ENCODE peak calls at places on chromosomes 5 and 9, in eight cellular contexts. One of them, this sample, is unnamed.

GRCh38 chr5:152689275-152689711 is 284.2 kb upstream of the NMUR2 start:
- DNase-seq in cardiac muscle cell: peak; percentile 25
- DNase-seq in suprapubic skin: no peak
- DNase-seq in BJ: no peak
- DNase-seq in left ventricle myocardium inferior: no peak
- DNase-seq in cardiac fibroblast: peak; percentile 3
- DNase-seq in epithelial cell of esophagus: peak; percentile 60
- DNase-seq in ovary: no peak
- DNase-seq in this sample: no peak

GRCh38 chr9:15967068-15967467 is 414.2 kb downstream of the CCDC171 start:
- DNase-seq in cardiac muscle cell: no peak
- DNase-seq in suprapubic skin: no peak
- DNase-seq in BJ: no peak
- DNase-seq in left ventricle myocardium inferior: no peak
- DNase-seq in cardiac fibroblast: no peak
- DNase-seq in epithelial cell of esophagus: no peak
- DNase-seq in ovary: no peak
- DNase-seq in this sample: no peak

GRCh38 chr9:134056483-134057310 is 11.1 kb downstream of the BRD3 start:
- DNase-seq in cardiac muscle cell: no peak
- DNase-seq in suprapubic skin: no peak
- DNase-seq in BJ: no peak
- DNase-seq in left ventricle myocardium inferior: peak; percentile 14
- DNase-seq in cardiac fibroblast: no peak
- DNase-seq in epithelial cell of esophagus: no peak
- DNase-seq in ovary: peak; percentile 18
- DNase-seq in this sample: no peak

GRCh38 chr5:39433123-39433522 is 8.3 kb upstream of the DAB2 start:
- DNase-seq in cardiac muscle cell: no peak
- DNase-seq in suprapubic skin: no peak
- DNase-seq in BJ: no peak
- DNase-seq in left ventricle myocardium inferior: no peak
- DNase-seq in cardiac fibroblast: no peak
- DNase-seq in epithelial cell of esophagus: no peak
- DNase-seq in ovary: no peak
- DNase-seq in this sample: no peak

GRCh38 chr9:135190789-135191577 is 103.5 kb downstream of the OLFM1 start:
- DNase-seq in cardiac muscle cell: no peak
- DNase-seq in suprapubic skin: no peak
- DNase-seq in BJ: no peak
- DNase-seq in left ventricle myocardium inferior: no peak
- DNase-seq in cardiac fibroblast: no peak
- DNase-seq in epithelial cell of esophagus: no peak
- DNase-seq in ovary: no peak
- DNase-seq in this sample: no peak

GRCh38 chr5:68424799-68425537 is 209.4 kb downstream of the PIK3R1 start:
- DNase-seq in cardiac muscle cell: peak; percentile 48
- DNase-seq in suprapubic skin: no peak
- DNase-seq in BJ: no peak
- DNase-seq in left ventricle myocardium inferior: no peak
- DNase-seq in cardiac fibroblast: peak; percentile 42
- DNase-seq in epithelial cell of esophagus: peak; percentile 62
- DNase-seq in ovary: no peak
- DNase-seq in this sample: no peak

GRCh38 chr9:132161743-132162187 is at the start of gene NTNG2:
- DNase-seq in cardiac muscle cell: no peak
- DNase-seq in suprapubic skin: no peak
- DNase-seq in BJ: no peak
- DNase-seq in left ventricle myocardium inferior: no peak
- DNase-seq in cardiac fibroblast: no peak
- DNase-seq in epithelial cell of esophagus: no peak
- DNase-seq in ovary: no peak
- DNase-seq in this sample: no peak

GRCh38 chr5:38830521-38831051 is 15.2 kb upstream of the OSMR start:
- DNase-seq in cardiac muscle cell: no peak
- DNase-seq in suprapubic skin: no peak
- DNase-seq in BJ: no peak
- DNase-seq in left ventricle myocardium inferior: no peak
- DNase-seq in cardiac fibroblast: peak; percentile 43
- DNase-seq in epithelial cell of esophagus: peak; percentile 95
- DNase-seq in ovary: no peak
- DNase-seq in this sample: no peak

GRCh38 chr5:179313849-179314521 is 31.3 kb downstream of the ADAMTS2 start:
- DNase-seq in cardiac muscle cell: peak; percentile 97
- DNase-seq in suprapubic skin: peak; percentile 91
- DNase-seq in BJ: peak; percentile 90
- DNase-seq in left ventricle myocardium inferior: peak; percentile 85
- DNase-seq in cardiac fibroblast: peak; percentile 96
- DNase-seq in epithelial cell of esophagus: no peak
- DNase-seq in ovary: peak; percentile 92
- DNase-seq in this sample: no peak

GRCh38 chr5:181138258-181138657 is 7.3 kb upstream of the OR2V1 start:
- DNase-seq in cardiac muscle cell: no peak
- DNase-seq in suprapubic skin: peak; percentile 45
- DNase-seq in BJ: no peak
- DNase-seq in left ventricle myocardium inferior: no peak
- DNase-seq in cardiac fibroblast: no peak
- DNase-seq in epithelial cell of esophagus: no peak
- DNase-seq in ovary: no peak
- DNase-seq in this sample: no peak
- H3K4me3 ChIP-seq in cardiac muscle cell: no peak overlapping the region
- H3K4me3 ChIP-seq in suprapubic skin: no peak overlapping the region
- H3K4me3 ChIP-seq in BJ: no peak overlapping the region
- H3K4me3 ChIP-seq in left ventricle myocardium inferior: no peak overlapping the region
- H3K4me3 ChIP-seq in cardiac fibroblast: no peak overlapping the region
- H3K4me3 ChIP-seq in epithelial cell of esophagus: no peak overlapping the region
- H3K4me3 ChIP-seq in ovary: no peak overlapping the region
- H3K4me3 ChIP-seq in this sample: no peak overlapping the region

GRCh38 chr5:53871050-53871449 is 310.6 kb downstream of the NDUFS4 start:
- DNase-seq in cardiac muscle cell: no peak
- DNase-seq in suprapubic skin: no peak
- DNase-seq in BJ: no peak
- DNase-seq in left ventricle myocardium inferior: no peak
- DNase-seq in cardiac fibroblast: peak; percentile 26
- DNase-seq in epithelial cell of esophagus: no peak
- DNase-seq in ovary: no peak
- DNase-seq in this sample: peak; percentile 0
- TF ChIP-seq CTCF in cardiac muscle cell: peak; percentile 16
- TF ChIP-seq CTCF in suprapubic skin: no peak
- TF ChIP-seq CTCF in BJ: no peak
- TF ChIP-seq CTCF in left ventricle myocardium inferior: peak; percentile 36
- TF ChIP-seq CTCF in cardiac fibroblast: no peak
- TF ChIP-seq CTCF in epithelial cell of esophagus: no peak
- TF ChIP-seq CTCF in ovary: no peak
- TF ChIP-seq CTCF in this sample: peak; percentile 54

GRCh38 chr9:137814436-137814835 is 63.1 kb upstream of the CACNA1B start:
- DNase-seq in cardiac muscle cell: no peak
- DNase-seq in suprapubic skin: no peak
- DNase-seq in BJ: no peak
- DNase-seq in left ventricle myocardium inferior: no peak
- DNase-seq in cardiac fibroblast: no peak
- DNase-seq in epithelial cell of esophagus: no peak
- DNase-seq in ovary: no peak
- DNase-seq in this sample: no peak
- H3K4me3 ChIP-seq in cardiac muscle cell: no peak overlapping the region
- H3K4me3 ChIP-seq in suprapubic skin: no peak overlapping the region
- H3K4me3 ChIP-seq in BJ: no peak overlapping the region
- H3K4me3 ChIP-seq in left ventricle myocardium inferior: no peak overlapping the region
- H3K4me3 ChIP-seq in cardiac fibroblast: no peak overlapping the region
- H3K4me3 ChIP-seq in epithelial cell of esophagus: no peak overlapping the region
- H3K4me3 ChIP-seq in ovary: no peak overlapping the region
- H3K4me3 ChIP-seq in this sample: no peak overlapping the region

GRCh38 chr5:44862808-44863207 is 54.1 kb downstream of the MRPS30 start:
- DNase-seq in cardiac muscle cell: no peak
- DNase-seq in suprapubic skin: no peak
- DNase-seq in BJ: no peak
- DNase-seq in left ventricle myocardium inferior: no peak
- DNase-seq in cardiac fibroblast: peak; percentile 5
- DNase-seq in epithelial cell of esophagus: peak; percentile 27
- DNase-seq in ovary: no peak
- DNase-seq in this sample: no peak
- TF ChIP-seq CTCF in cardiac muscle cell: no peak
- TF ChIP-seq CTCF in suprapubic skin: no peak
- TF ChIP-seq CTCF in BJ: peak; percentile 8
- TF ChIP-seq CTCF in left ventricle myocardium inferior: peak; percentile 46
- TF ChIP-seq CTCF in cardiac fibroblast: peak; percentile 16
- TF ChIP-seq CTCF in epithelial cell of esophagus: peak; percentile 38
- TF ChIP-seq CTCF in ovary: no peak
- TF ChIP-seq CTCF in this sample: peak; percentile 30

DNA sequence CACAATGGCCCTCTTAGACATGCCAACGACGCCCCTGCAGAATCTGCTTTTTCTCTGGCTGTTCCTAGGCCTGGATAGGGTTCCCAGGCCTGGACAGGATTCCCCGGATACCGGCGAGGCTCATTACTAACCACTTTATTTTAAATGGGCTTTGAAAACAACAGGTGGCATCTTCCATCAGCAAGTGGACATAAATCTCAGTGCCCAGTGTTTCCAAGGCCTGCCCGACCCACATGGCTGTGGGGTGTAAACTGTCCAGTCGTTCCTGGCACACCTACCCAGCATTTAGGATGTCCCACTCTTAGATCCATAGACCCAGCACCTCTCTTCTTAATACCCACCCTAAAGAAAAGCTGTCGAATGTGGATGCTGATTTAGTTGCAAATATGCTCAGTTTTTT is 896 bp downstream of the CMBL start:
- DNase-seq in cardiac muscle cell: no peak
- DNase-seq in suprapubic skin: no peak
- DNase-seq in BJ: no peak
- DNase-seq in left ventricle myocardium inferior: no peak
- DNase-seq in cardiac fibroblast: no peak
- DNase-seq in epithelial cell of esophagus: no peak
- DNase-seq in ovary: no peak
- DNase-seq in this sample: no peak
- H3K4me3 ChIP-seq in cardiac muscle cell: no peak overlapping the region
- H3K4me3 ChIP-seq in suprapubic skin: peak overlapping the region; percentile 58
- H3K4me3 ChIP-seq in BJ: peak overlapping the region; percentile 71
- H3K4me3 ChIP-seq in left ventricle myocardium inferior: peak overlapping the region; percentile 78
- H3K4me3 ChIP-seq in cardiac fibroblast: peak overlapping the region; percentile 74
- H3K4me3 ChIP-seq in epithelial cell of esophagus: peak overlapping the region; percentile 46
- H3K4me3 ChIP-seq in ovary: peak overlapping the region; percentile 61
- H3K4me3 ChIP-seq in this sample: peak overlapping the region; percentile 57

GRCh38 chr5:76482961-76483360 is 79.9 kb downstream of the IQGAP2 start:
- DNase-seq in cardiac muscle cell: no peak
- DNase-seq in suprapubic skin: no peak
- DNase-seq in BJ: no peak
- DNase-seq in left ventricle myocardium inferior: no peak
- DNase-seq in cardiac fibroblast: no peak
- DNase-seq in epithelial cell of esophagus: no peak
- DNase-seq in ovary: no peak
- DNase-seq in this sample: no peak

GRCh38 chr5:76487784-76488183 is 84.7 kb downstream of the IQGAP2 start:
- DNase-seq in cardiac muscle cell: no peak
- DNase-seq in suprapubic skin: no peak
- DNase-seq in BJ: no peak
- DNase-seq in left ventricle myocardium inferior: no peak
- DNase-seq in cardiac fibroblast: no peak
- DNase-seq in epithelial cell of esophagus: no peak
- DNase-seq in ovary: no peak
- DNase-seq in this sample: no peak

GRCh38 chr5:76479973-76480667 is 77.0 kb downstream of the IQGAP2 start:
- DNase-seq in cardiac muscle cell: no peak
- DNase-seq in suprapubic skin: no peak
- DNase-seq in BJ: no peak
- DNase-seq in left ventricle myocardium inferior: no peak
- DNase-seq in cardiac fibroblast: no peak
- DNase-seq in epithelial cell of esophagus: no peak
- DNase-seq in ovary: no peak
- DNase-seq in this sample: no peak

GRCh38 chr5:76485511-76485910 is 82.4 kb downstream of the IQGAP2 start:
- DNase-seq in cardiac muscle cell: no peak
- DNase-seq in suprapubic skin: no peak
- DNase-seq in BJ: no peak
- DNase-seq in left ventricle myocardium inferior: no peak
- DNase-seq in cardiac fibroblast: no peak
- DNase-seq in epithelial cell of esophagus: no peak
- DNase-seq in ovary: no peak
- DNase-seq in this sample: no peak

GRCh38 chr5:76483433-76483832 is 80.3 kb downstream of the IQGAP2 start:
- DNase-seq in cardiac muscle cell: no peak
- DNase-seq in suprapubic skin: no peak
- DNase-seq in BJ: no peak
- DNase-seq in left ventricle myocardium inferior: no peak
- DNase-seq in cardiac fibroblast: no peak
- DNase-seq in epithelial cell of esophagus: no peak
- DNase-seq in ovary: no peak
- DNase-seq in this sample: no peak
- TF ChIP-seq CTCF in cardiac muscle cell: no peak
- TF ChIP-seq CTCF in suprapubic skin: no peak
- TF ChIP-seq CTCF in BJ: no peak
- TF ChIP-seq CTCF in left ventricle myocardium inferior: no peak
- TF ChIP-seq CTCF in cardiac fibroblast: no peak
- TF ChIP-seq CTCF in epithelial cell of esophagus: no peak
- TF ChIP-seq CTCF in ovary: no peak
- TF ChIP-seq CTCF in this sample: no peak

GRCh38 chr5:29378104-29378503 is 1815.4 kb upstream of the CDH6 start:
- DNase-seq in cardiac muscle cell: no peak
- DNase-seq in suprapubic skin: no peak
- DNase-seq in BJ: no peak
- DNase-seq in left ventricle myocardium inferior: no peak
- DNase-seq in cardiac fibroblast: no peak
- DNase-seq in epithelial cell of esophagus: no peak
- DNase-seq in ovary: no peak
- DNase-seq in this sample: no peak

GRCh38 chr5:29379619-29380018 is 1813.9 kb upstream of the CDH6 start:
- DNase-seq in cardiac muscle cell: no peak
- DNase-seq in suprapubic skin: no peak
- DNase-seq in BJ: no peak
- DNase-seq in left ventricle myocardium inferior: no peak
- DNase-seq in cardiac fibroblast: no peak
- DNase-seq in epithelial cell of esophagus: no peak
- DNase-seq in ovary: no peak
- DNase-seq in this sample: no peak

GRCh38 chr5:29387384-29387783 is 1806.1 kb upstream of the CDH6 start:
- DNase-seq in cardiac muscle cell: no peak
- DNase-seq in suprapubic skin: no peak
- DNase-seq in BJ: no peak
- DNase-seq in left ventricle myocardium inferior: no peak
- DNase-seq in cardiac fibroblast: no peak
- DNase-seq in epithelial cell of esophagus: no peak
- DNase-seq in ovary: no peak
- DNase-seq in this sample: no peak

GRCh38 chr5:29380029-29380428 is 1813.5 kb upstream of the CDH6 start:
- DNase-seq in cardiac muscle cell: no peak
- DNase-seq in suprapubic skin: no peak
- DNase-seq in BJ: no peak
- DNase-seq in left ventricle myocardium inferior: no peak
- DNase-seq in cardiac fibroblast: no peak
- DNase-seq in epithelial cell of esophagus: no peak
- DNase-seq in ovary: no peak
- DNase-seq in this sample: no peak

DNA sequence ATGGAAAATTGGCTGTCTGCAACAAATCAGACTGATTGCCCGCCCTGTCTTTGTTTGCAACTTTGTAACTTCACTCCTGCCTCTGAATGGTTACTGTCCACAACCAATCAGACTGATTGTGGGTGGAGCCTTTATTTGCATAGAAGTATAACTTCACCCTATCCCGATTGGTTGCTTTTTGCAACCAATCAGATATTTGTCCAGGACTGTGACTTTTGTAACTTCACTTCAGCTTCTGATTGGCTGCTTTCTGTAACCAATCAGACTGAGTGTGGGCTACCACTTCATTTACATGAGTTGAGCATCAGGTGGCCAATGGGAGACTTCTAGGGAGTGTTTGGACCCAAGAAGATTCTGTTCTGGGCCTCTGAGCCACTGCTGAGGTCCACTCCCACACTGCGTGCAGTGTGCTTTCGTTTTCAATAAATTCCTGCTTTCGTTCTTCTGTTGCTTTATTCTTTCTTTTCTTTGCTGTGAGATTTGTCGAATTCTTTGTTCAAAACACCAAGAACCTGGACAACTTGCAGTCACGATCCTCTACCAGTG is 1810.7 kb upstream of the CDH6 start:
- DNase-seq in cardiac muscle cell: no peak
- DNase-seq in suprapubic skin: no peak
- DNase-seq in BJ: no peak
- DNase-seq in left ventricle myocardium inferior: no peak
- DNase-seq in cardiac fibroblast: no peak
- DNase-seq in epithelial cell of esophagus: no peak
- DNase-seq in ovary: no peak
- DNase-seq in this sample: no peak
- H3K4me3 ChIP-seq in cardiac muscle cell: no peak overlapping the region
- H3K4me3 ChIP-seq in suprapubic skin: no peak overlapping the region
- H3K4me3 ChIP-seq in BJ: no peak overlapping the region
- H3K4me3 ChIP-seq in left ventricle myocardium inferior: no peak overlapping the region
- H3K4me3 ChIP-seq in cardiac fibroblast: no peak overlapping the region
- H3K4me3 ChIP-seq in epithelial cell of esophagus: no peak overlapping the region
- H3K4me3 ChIP-seq in ovary: no peak overlapping the region
- H3K4me3 ChIP-seq in this sample: no peak overlapping the region